ENCODE peak calls at places on chromosomes 4 and X, in ten cellular contexts. R is left lung, H is ovary, U is coronary artery, D is spleen, C is RWPE2, W is left ventricle myocardium inferior, B is cardiac muscle cell, N is thoracic aorta, F is aorta. Q is an unnamed sample.

GRCh38 chr4:52780206-52780605 is 29.0 kb upstream of the ERVMER34-1 start:
- DNase-seq in R (no peak), H (no peak), D (no peak), F (no peak), N (no peak), W (peak; percentile 34), U (no peak), C (no peak), B (no peak), Q (no peak)

GRCh38 chr4:89788243-89789072 is 48.5 kb downstream of the SNCA start:
- DNase-seq in W (peak; percentile 53), D (no peak), B (peak; percentile 65), C (no peak), F (no peak), H (peak; percentile 67), U (no peak), R (no peak), N (no peak), Q (no peak)

GRCh38 chrX:125758819-125759218 is 407.3 kb downstream of the DCAF12L2 start:
- DNase-seq in W (no peak), U (no peak), R (no peak), H (no peak), C (no peak), F (no peak), N (no peak), D (no peak), B (no peak), Q (no peak)

GRCh38 chr4:39102297-39102696 is 40.3 kb downstream of the KLHL5 start:
- DNase-seq in D (no peak), C (no peak), B (no peak), F (no peak), R (no peak), H (no peak), W (no peak), N (no peak), U (no peak), Q (no peak)

GRCh38 chr4:66489370-66489769 is 819.1 kb upstream of the EPHA5 start:
- DNase-seq in B (no peak), R (no peak), F (no peak), U (no peak), H (no peak), C (no peak), W (no peak), D (no peak), N (no peak), Q (no peak)

GRCh38 chr4:151540728-151541437 is 131.9 kb downstream of the FHIP1A start:
- DNase-seq in W (no peak), C (peak; percentile 92), D (no peak), N (no peak), H (no peak), R (no peak), B (no peak), U (no peak), F (no peak), Q (no peak)

GRCh38 chr4:83074086-83074704 is 39.2 kb downstream of the COPS4 start:
- DNase-seq in W (no peak), H (no peak), N (no peak), B (peak; percentile 50), F (no peak), C (no peak), U (no peak), D (no peak), R (no peak), Q (no peak)

GRCh38 chr4:115365185-115365584 is 251.8 kb upstream of the NDST4 start:
- DNase-seq in D (peak; percentile 68), U (no peak), N (no peak), W (no peak), C (no peak), F (peak; percentile 30), R (no peak), B (no peak), H (no peak), Q (no peak)

GRCh38 chr4:31039382-31039781 is 319.2 kb downstream of the PCDH7 start:
- DNase-seq in C (no peak), B (no peak), U (no peak), R (no peak), W (no peak), H (no peak), D (no peak), N (no peak), F (no peak), Q (no peak)

GRCh38 chr4:31037714-31038113 is 317.5 kb downstream of the PCDH7 start:
- DNase-seq in N (no peak), F (no peak), B (no peak), R (no peak), C (no peak), D (no peak), H (no peak), U (no peak), W (no peak), Q (no peak)

GRCh38 chr4:31040106-31040505 is 319.9 kb downstream of the PCDH7 start:
- DNase-seq in U (no peak), D (no peak), H (no peak), W (no peak), B (no peak), N (no peak), R (no peak), F (no peak), C (no peak), Q (no peak)

GRCh38 chr4:31043382-31044062 is 323.4 kb downstream of the PCDH7 start:
- DNase-seq in C (no peak), R (no peak), B (no peak), N (no peak), W (no peak), H (no peak), F (no peak), U (no peak), D (no peak), Q (no peak)

DNA sequence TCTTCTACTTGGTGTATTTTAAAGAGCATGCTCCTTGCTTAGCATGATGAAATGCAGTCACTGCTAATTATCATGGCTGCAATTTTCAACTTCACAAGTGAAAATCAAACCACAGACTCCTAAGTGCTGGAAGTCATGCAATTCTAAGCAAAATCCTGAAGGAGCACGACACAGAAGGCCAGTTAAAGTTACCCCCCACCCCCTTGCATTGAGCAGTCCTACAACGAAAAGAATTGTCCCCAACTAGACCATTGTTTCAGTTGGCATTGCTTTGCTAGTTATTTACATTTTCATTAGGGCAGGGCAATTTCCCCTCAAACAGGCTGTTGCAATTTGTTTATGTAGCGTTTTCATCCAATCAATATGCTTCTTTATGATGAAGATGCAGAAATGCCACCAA is 321.2 kb downstream of the PCDH7 start:
- DNase-seq in U (no peak), R (no peak), H (no peak), D (no peak), F (no peak), N (no peak), C (no peak), W (no peak), B (no peak), Q (no peak)
- H3K4me3 ChIP-seq in U (no peak overlapping the region), R (no peak overlapping the region), H (no peak overlapping the region), D (no peak overlapping the region), F (no peak overlapping the region), N (no peak overlapping the region), C (no peak overlapping the region), W (no peak overlapping the region), B (no peak overlapping the region), Q (no peak overlapping the region)

GRCh38 chr4:1490906-1491629 is 84.8 kb upstream of the NKX1-1 start:
- DNase-seq in F (peak; percentile 67), C (no peak), U (no peak), H (no peak), W (no peak), B (no peak), R (peak; percentile 15), N (no peak), D (no peak), Q (peak; percentile 49)

GRCh38 chr4:1492636-1493539 is 86.6 kb upstream of the NKX1-1 start:
- DNase-seq in F (peak; percentile 68), D (no peak), H (no peak), U (no peak), N (no peak), R (peak; percentile 28), B (no peak), W (no peak), C (peak; percentile 56), Q (peak; percentile 48)

GRCh38 chr4:1493540-1494287 is 87.5 kb upstream of the NKX1-1 start:
- DNase-seq in B (no peak), C (no peak), W (no peak), D (no peak), N (no peak), U (no peak), H (no peak), F (peak; percentile 69), R (peak; percentile 10), Q (no peak)

GRCh38 chr4:1490011-1490905 is 84.0 kb upstream of the NKX1-1 start:
- DNase-seq in W (no peak), C (no peak), H (no peak), D (no peak), N (no peak), F (no peak), B (no peak), R (peak; percentile 20), U (no peak), Q (peak; percentile 49)

DNA sequence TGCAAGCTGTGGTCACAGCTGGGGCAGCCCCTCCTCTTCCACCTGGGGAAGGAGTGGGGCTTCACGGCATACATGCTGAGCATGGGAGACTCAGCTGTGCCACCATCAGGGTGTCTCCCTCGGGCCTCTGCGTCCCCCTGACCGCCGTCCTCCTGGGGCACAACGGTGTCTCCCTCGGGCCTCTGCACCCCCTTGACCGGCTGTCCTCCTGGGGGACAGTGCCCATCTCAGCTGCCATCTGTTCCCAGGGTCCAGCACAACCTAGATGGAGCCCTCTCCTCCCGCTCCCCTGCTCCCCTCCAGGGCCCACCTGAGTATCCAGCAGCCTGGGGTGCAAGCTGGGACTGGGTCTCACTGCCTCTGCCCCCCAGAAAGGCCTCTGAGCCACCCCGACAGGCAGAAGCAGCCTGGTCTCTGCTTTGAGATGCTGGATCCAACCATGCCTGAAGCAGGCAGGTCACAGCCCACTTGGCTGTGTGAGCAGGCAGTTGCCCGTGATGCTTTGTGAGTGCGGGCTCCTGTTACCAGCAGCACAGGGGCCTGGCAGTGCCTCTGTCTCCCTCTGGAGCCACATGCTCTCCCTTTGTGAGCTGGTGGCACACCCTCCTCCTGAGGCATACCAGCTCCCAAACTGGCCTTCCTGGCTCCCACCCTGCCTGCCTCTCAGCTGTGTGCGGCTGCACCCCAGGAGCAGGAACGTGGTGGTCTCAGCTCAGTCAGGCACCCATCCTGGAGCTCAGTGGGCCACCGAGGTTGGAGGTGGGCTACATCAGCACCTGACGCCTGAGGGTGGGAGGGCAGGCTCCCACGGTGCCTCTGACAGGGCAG is 85.6 kb upstream of the NKX1-1 start:
- DNase-seq in F (peak; percentile 57), B (no peak), D (no peak), N (no peak), U (no peak), H (no peak), C (peak; percentile 53), W (no peak), R (peak; percentile 19), Q (peak; percentile 46)
- H3K27ac ChIP-seq in F (no peak overlapping the region), B (no peak overlapping the region), D (no peak overlapping the region), N (no peak overlapping the region), U (no peak overlapping the region), H (no peak overlapping the region), C (no peak overlapping the region), W (no peak overlapping the region), R (no peak overlapping the region), Q (no peak overlapping the region)

GRCh38 chr4:4501678-4502077 is 40.2 kb downstream of the STX18 start:
- DNase-seq in W (no peak), N (no peak), C (no peak), B (no peak), H (no peak), F (no peak), D (no peak), R (no peak), U (no peak), Q (no peak)

GRCh38 chr4:4504783-4505182 is 37.1 kb downstream of the STX18 start:
- DNase-seq in U (no peak), F (no peak), N (no peak), D (no peak), C (no peak), W (no peak), B (no peak), R (no peak), H (no peak), Q (no peak)

GRCh38 chr4:4499438-4500123 is 42.3 kb downstream of the STX18 start:
- DNase-seq in N (no peak), R (no peak), D (no peak), W (no peak), B (no peak), U (no peak), F (no peak), C (no peak), H (no peak), Q (no peak)

GRCh38 chr4:4506961-4507360 is 34.9 kb downstream of the STX18 start:
- DNase-seq in R (no peak), U (no peak), W (no peak), N (no peak), F (no peak), H (peak; percentile 54), D (no peak), B (no peak), C (no peak), Q (no peak)

GRCh38 chr4:4502694-4503311 is 39.0 kb downstream of the STX18 start:
- DNase-seq in C (no peak), N (no peak), B (no peak), H (no peak), W (no peak), R (no peak), U (no peak), D (no peak), F (no peak), Q (no peak)
- H3K4me3 ChIP-seq in C (no peak overlapping the region), N (no peak overlapping the region), B (no peak overlapping the region), H (no peak overlapping the region), W (no peak overlapping the region), R (no peak overlapping the region), U (no peak overlapping the region), D (no peak overlapping the region), F (no peak overlapping the region), Q (no peak overlapping the region)

GRCh38 chr4:48949518-48950207 is 36.4 kb upstream of the CWH43 start:
- DNase-seq in F (no peak), D (no peak), C (no peak), H (no peak), U (no peak), N (no peak), R (no peak), B (no peak), W (no peak), Q (no peak)
- H3K27ac ChIP-seq in F (no peak overlapping the region), D (no peak overlapping the region), C (peak overlapping the region; percentile 83), H (no peak overlapping the region), U (no peak overlapping the region), N (no peak overlapping the region), R (no peak overlapping the region), B (no peak overlapping the region), W (no peak overlapping the region), Q (no peak overlapping the region)

Q was measured in tibial artery.